ENCODE peak calls at places on chromosomes 6 and 20, in four cellular contexts. One of them, this sample, is unnamed. For H3K36me3 and H3K9me3, the result is how much of the 10 kb centered on the place peaks cover.

GRCh38 chr6:1613631-1614447 is 4.1 kb downstream of the FOXC1 start:
- DNase-seq in pancreas: no peak
- DNase-seq in stomach: no peak
- DNase-seq in upper lobe of right lung: no peak
- DNase-seq in this sample: peak

GRCh38 chr6:106444777-106445507 is 84.4 kb downstream of the CRYBG1 start:
- DNase-seq in pancreas: no peak
- DNase-seq in upper lobe of right lung: no peak
- DNase-seq in stomach: no peak
- DNase-seq in this sample: no peak

GRCh38 chr6:15861486-15861885 is 198.7 kb upstream of the DTNBP1 start:
- DNase-seq in upper lobe of right lung: no peak
- DNase-seq in stomach: no peak
- DNase-seq in pancreas: no peak
- DNase-seq in this sample: no peak

GRCh38 chr20:11379257-11380011 is 538.3 kb upstream of the BTBD3 start:
- DNase-seq in upper lobe of right lung: no peak
- DNase-seq in pancreas: peak
- DNase-seq in stomach: no peak
- DNase-seq in this sample: no peak

GRCh38 chr20:63968928-63969760 is 586 bp downstream of the ZNF512B start:
- DNase-seq in stomach: peak
- DNase-seq in pancreas: peak
- DNase-seq in upper lobe of right lung: peak
- DNase-seq in this sample: no peak

GRCh38 chr6:75505426-75505825 is 11.8 kb upstream of the FILIP1 start:
- DNase-seq in stomach: no peak
- DNase-seq in pancreas: no peak
- DNase-seq in upper lobe of right lung: no peak
- DNase-seq in this sample: no peak

GRCh38 chr6:159080217-159080976 is 35.6 kb upstream of the TAGAP start:
- DNase-seq in upper lobe of right lung: no peak
- DNase-seq in stomach: no peak
- DNase-seq in pancreas: no peak
- DNase-seq in this sample: no peak

GRCh38 chr6:53603381-53604121 is 58.6 kb upstream of the GCLC start:
- DNase-seq in upper lobe of right lung: no peak
- DNase-seq in pancreas: no peak
- DNase-seq in stomach: no peak
- DNase-seq in this sample: peak

GRCh38 chr6:160978141-160978926 is 13.2 kb upstream of the MAP3K4 start:
- DNase-seq in pancreas: no peak
- DNase-seq in stomach: no peak
- DNase-seq in upper lobe of right lung: no peak
- DNase-seq in this sample: peak

GRCh38 chr20:13149371-13149770 is 71.7 kb upstream of the ISM1 start:
- DNase-seq in stomach: no peak
- DNase-seq in pancreas: no peak
- DNase-seq in upper lobe of right lung: no peak
- DNase-seq in this sample: no peak

GRCh38 chr6:79250107-79250514 is 15.6 kb upstream of the HMGN3 start:
- DNase-seq in upper lobe of right lung: no peak
- DNase-seq in stomach: no peak
- DNase-seq in pancreas: no peak
- DNase-seq in this sample: no peak

GRCh38 chr6:40719671-40720374 is 132.7 kb upstream of the LRFN2 start:
- DNase-seq in upper lobe of right lung: no peak
- DNase-seq in pancreas: no peak
- DNase-seq in stomach: no peak
- DNase-seq in this sample: no peak

GRCh38 chr6:137237413-137238170 is 18.4 kb upstream of the IFNGR1 start:
- DNase-seq in stomach: no peak
- DNase-seq in upper lobe of right lung: no peak
- DNase-seq in pancreas: no peak
- DNase-seq in this sample: peak

GRCh38 chr20:59222239-59222981 is 58.8 kb downstream of the ZNF831 start:
- DNase-seq in pancreas: peak
- DNase-seq in stomach: peak
- DNase-seq in upper lobe of right lung: peak
- DNase-seq in this sample: peak

GRCh38 chr6:73704260-73704659 is 8.3 kb downstream of the CD109 start:
- DNase-seq in upper lobe of right lung: no peak
- DNase-seq in pancreas: no peak
- DNase-seq in stomach: no peak
- DNase-seq in this sample: peak

GRCh38 chr20:63409066-63409833 is 48.1 kb upstream of the CHRNA4 start:
- DNase-seq in pancreas: peak
- DNase-seq in upper lobe of right lung: no peak
- DNase-seq in stomach: no peak
- DNase-seq in this sample: no peak

GRCh38 chr6:79719248-79719975 is 88.3 kb downstream of the SH3BGRL2 start:
- DNase-seq in stomach: peak
- DNase-seq in upper lobe of right lung: no peak
- DNase-seq in pancreas: no peak
- DNase-seq in this sample: peak

GRCh38 chr6:37050854-37051137 is 45.3 kb downstream of the FGD2 start:
- DNase-seq in upper lobe of right lung: no peak
- DNase-seq in pancreas: no peak
- DNase-seq in stomach: no peak
- DNase-seq in this sample: no peak

GRCh38 chr6:14231546-14232280 is 114.1 kb downstream of the CD83 start:
- DNase-seq in stomach: no peak
- DNase-seq in upper lobe of right lung: no peak
- DNase-seq in pancreas: no peak
- DNase-seq in this sample: no peak

GRCh38 chr6:144758602-144759001 is 473.5 kb downstream of the UTRN start:
- DNase-seq in stomach: no peak
- DNase-seq in pancreas: no peak
- DNase-seq in upper lobe of right lung: no peak
- DNase-seq in this sample: no peak

GRCh38 chr6:89433637-89434499 is 916 bp downstream of the ANKRD6 start:
- DNase-seq in upper lobe of right lung: peak
- DNase-seq in stomach: peak
- DNase-seq in pancreas: peak
- DNase-seq in this sample: no peak

GRCh38 chr6:162442675-162443074 is 284.9 kb downstream of the PRKN start:
- DNase-seq in pancreas: no peak
- DNase-seq in upper lobe of right lung: no peak
- DNase-seq in stomach: no peak
- DNase-seq in this sample: no peak

GRCh38 chr6:7671076-7671475 is 54.8 kb upstream of the BMP6 start:
- DNase-seq in stomach: no peak
- DNase-seq in upper lobe of right lung: no peak
- DNase-seq in pancreas: no peak
- DNase-seq in this sample: no peak

GRCh38 chr6:157909282-157909664 is 72.4 kb upstream of the SYNJ2 start:
- DNase-seq in stomach: no peak
- DNase-seq in upper lobe of right lung: no peak
- DNase-seq in pancreas: no peak
- DNase-seq in this sample: no peak

GRCh38 chr20:36957875-36958667 is 6.6 kb upstream of the SAMHD1 start:
- DNase-seq in upper lobe of right lung: peak
- DNase-seq in pancreas: no peak
- DNase-seq in stomach: no peak
- DNase-seq in this sample: no peak

GRCh38 chr6:18053071-18053475 is 65.6 kb upstream of the KIF13A start:
- DNase-seq in stomach: no peak
- DNase-seq in upper lobe of right lung: no peak
- DNase-seq in pancreas: no peak
- DNase-seq in this sample: no peak

DNA sequence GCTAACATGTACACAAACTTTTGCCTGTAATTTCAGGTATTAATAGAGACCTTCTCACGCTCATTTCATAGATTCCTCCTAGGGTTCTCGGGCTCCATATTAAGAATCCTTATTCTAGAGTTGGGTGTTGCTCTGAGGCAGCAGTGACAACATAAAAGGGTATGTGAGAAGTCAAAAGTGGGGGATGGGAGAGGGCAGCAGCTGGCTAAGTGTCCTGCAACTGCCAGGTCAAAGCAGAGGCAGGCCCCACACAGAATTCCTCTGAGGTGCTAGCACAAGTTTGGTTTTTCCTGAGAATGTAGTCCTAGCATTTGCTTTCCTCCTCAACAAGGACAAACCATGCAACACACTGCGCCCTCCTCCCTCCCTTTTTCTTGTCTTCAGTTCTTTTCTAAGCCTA is 4.6 kb downstream of the NSFL1C start:
- DNase-seq in upper lobe of right lung: no peak
- DNase-seq in pancreas: no peak
- DNase-seq in stomach: no peak
- DNase-seq in this sample: no peak
- H3K36me3 ChIP-seq in upper lobe of right lung: half or more
- H3K36me3 ChIP-seq in pancreas: under half
- H3K36me3 ChIP-seq in stomach: under half
- H3K36me3 ChIP-seq in this sample: under half

GRCh38 chr6:27358786-27359185 is 29.8 kb upstream of the ZNF391 start:
- DNase-seq in upper lobe of right lung: no peak
- DNase-seq in stomach: no peak
- DNase-seq in pancreas: no peak
- DNase-seq in this sample: no peak
- H3K9me3 ChIP-seq in upper lobe of right lung: under half
- H3K9me3 ChIP-seq in stomach: half or more
- H3K9me3 ChIP-seq in pancreas: under half
- H3K9me3 ChIP-seq in this sample: under half

GRCh38 chr20:23086056-23086551 is at the start of gene CD93:
- DNase-seq in pancreas: peak
- DNase-seq in upper lobe of right lung: no peak
- DNase-seq in stomach: no peak
- DNase-seq in this sample: no peak
- H3K4me3 ChIP-seq in pancreas: peak
- H3K4me3 ChIP-seq in upper lobe of right lung: peak
- H3K4me3 ChIP-seq in stomach: peak
- H3K4me3 ChIP-seq in this sample: no peak

GRCh38 chr20:35476288-35476687 is 20.9 kb downstream of the CEP250 start:
- DNase-seq in pancreas: no peak
- DNase-seq in stomach: no peak
- DNase-seq in upper lobe of right lung: no peak
- DNase-seq in this sample: no peak

GRCh38 chr20:35473684-35474083 is 18.3 kb downstream of the CEP250 start:
- DNase-seq in upper lobe of right lung: no peak
- DNase-seq in pancreas: no peak
- DNase-seq in stomach: no peak
- DNase-seq in this sample: no peak

GRCh38 chr20:35479798-35480197 is 24.4 kb downstream of the CEP250 start:
- DNase-seq in pancreas: no peak
- DNase-seq in upper lobe of right lung: no peak
- DNase-seq in stomach: no peak
- DNase-seq in this sample: no peak

GRCh38 chr20:35474504-35474903 is 19.1 kb downstream of the CEP250 start:
- DNase-seq in stomach: no peak
- DNase-seq in upper lobe of right lung: no peak
- DNase-seq in pancreas: no peak
- DNase-seq in this sample: no peak

DNA sequence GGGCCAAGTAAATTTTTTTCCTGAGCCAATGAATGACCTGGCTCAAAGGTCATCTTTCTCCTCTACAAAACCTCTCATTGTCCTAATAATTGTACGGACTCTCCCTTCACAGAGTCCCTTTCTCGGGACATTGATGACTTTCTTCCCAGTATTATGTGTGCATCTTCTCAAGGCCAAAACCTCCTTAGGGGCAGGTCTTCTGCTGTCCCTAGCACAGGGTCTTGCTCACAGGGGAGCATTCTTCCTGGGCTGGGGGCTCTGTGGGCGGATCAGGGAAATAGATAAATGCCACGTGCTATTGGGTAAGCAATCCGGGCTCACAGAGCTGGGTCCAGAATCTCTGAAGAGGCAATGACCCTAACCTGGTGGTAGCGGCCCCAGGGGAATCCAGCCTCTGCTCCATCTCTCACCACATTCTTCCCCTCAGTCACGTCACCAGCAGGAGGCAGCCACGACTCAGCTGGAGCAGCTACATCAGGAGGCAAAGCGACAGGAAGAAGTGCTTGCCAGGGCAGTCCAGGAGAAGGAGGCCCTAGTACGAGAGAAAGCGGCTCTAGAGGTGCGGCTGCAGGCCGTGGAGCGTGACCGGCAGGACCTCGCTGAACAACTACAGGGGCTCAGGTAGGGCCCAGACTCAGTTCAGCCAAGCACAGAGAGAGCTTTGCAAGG is 23.5 kb downstream of the CEP250 start:
- DNase-seq in stomach: no peak
- DNase-seq in upper lobe of right lung: no peak
- DNase-seq in pancreas: no peak
- DNase-seq in this sample: no peak
- H3K36me3 ChIP-seq in stomach: under half
- H3K36me3 ChIP-seq in upper lobe of right lung: half or more
- H3K36me3 ChIP-seq in pancreas: half or more
- H3K36me3 ChIP-seq in this sample: half or more